ENCODE peak calls at places on chromosomes 13 and 19, in five cellular contexts. D is H1, U is breast epithelium, G is PC-3, B is BJ. S is an unnamed sample.
A peak's percentile ranks its signal among the peaks of the same experiment; 100 is the strongest.

GRCh38 chr19:17246681-17247425 is 1.1 kb upstream of the NR2F6 start:
- DNase-seq in D (peak; percentile 79), U (no peak), G (no peak), B (no peak), S (no peak)

GRCh38 chr13:43815204-43815603 is 28.4 kb upstream of the ENOX1 start:
- DNase-seq in D (no peak), U (no peak), G (no peak), B (no peak), S (peak; percentile 85)

GRCh38 chr19:52189745-52190678 is at the start of gene PPP2R1A:
- DNase-seq in D (peak; percentile 98), U (peak; percentile 98), G (peak; percentile 100), B (peak; percentile 100), S (peak; percentile 100)

GRCh38 chr19:37484406-37485115 is 15.4 kb downstream of the ZNF570 start:
- DNase-seq in D (no peak), U (no peak), G (no peak), B (no peak), S (no peak)

GRCh38 chr19:7348587-7349230 is at the start of gene ARHGEF18:
- DNase-seq in D (no peak), U (no peak), G (no peak), B (no peak), S (no peak)

GRCh38 chr19:1177322-1178114 is 3.5 kb upstream of the SBNO2 start:
- DNase-seq in D (no peak), U (no peak), G (peak; percentile 94), B (peak; percentile 86), S (peak; percentile 73)

GRCh38 chr13:84430015-84430414 is 547.7 kb upstream of the SLITRK1 start:
- DNase-seq in D (no peak), U (no peak), G (no peak), B (peak; percentile 51), S (no peak)

GRCh38 chr19:4454952-4455738 is 2.4 kb downstream of the UBXN6 start:
- DNase-seq in D (no peak), U (no peak), G (no peak), B (peak; percentile 31), S (no peak)

GRCh38 chr19:35329323-35329722 is 336 bp downstream of the CD22 start:
- DNase-seq in D (no peak), U (no peak), G (no peak), B (no peak), S (no peak)

GRCh38 chr13:114313061-114313860 is 1.0 kb upstream of the CHAMP1 start:
- DNase-seq in D (no peak), U (no peak), G (peak; percentile 25), B (no peak), S (no peak)

GRCh38 chr13:78398743-78399410 is 204.5 kb downstream of the POU4F1 start:
- DNase-seq in D (no peak), U (no peak), G (no peak), B (no peak), S (no peak)

GRCh38 chr13:27001705-27002104 is 169.9 kb downstream of the USP12 start:
- DNase-seq in D (no peak), U (peak; percentile 12), G (no peak), B (no peak), S (no peak)

GRCh38 chr13:59776924-59777690 is 386.6 kb downstream of the DIAPH3 start:
- DNase-seq in D (no peak), U (no peak), G (peak; percentile 86), B (peak; percentile 49), S (no peak)

GRCh38 chr19:32555786-32556185 is 25.2 kb upstream of the PDCD5 start:
- DNase-seq in D (no peak), U (no peak), G (no peak), B (no peak), S (no peak)

GRCh38 chr13:113123226-113124150 is 889 bp downstream of the F10 start:
- DNase-seq in D (no peak), U (peak; percentile 27), G (no peak), B (no peak), S (no peak)
- TF ChIP-seq CTCF in D (no peak), U (no peak), G (peak; percentile 35), B (peak; percentile 31), S (peak; percentile 38)

DNA sequence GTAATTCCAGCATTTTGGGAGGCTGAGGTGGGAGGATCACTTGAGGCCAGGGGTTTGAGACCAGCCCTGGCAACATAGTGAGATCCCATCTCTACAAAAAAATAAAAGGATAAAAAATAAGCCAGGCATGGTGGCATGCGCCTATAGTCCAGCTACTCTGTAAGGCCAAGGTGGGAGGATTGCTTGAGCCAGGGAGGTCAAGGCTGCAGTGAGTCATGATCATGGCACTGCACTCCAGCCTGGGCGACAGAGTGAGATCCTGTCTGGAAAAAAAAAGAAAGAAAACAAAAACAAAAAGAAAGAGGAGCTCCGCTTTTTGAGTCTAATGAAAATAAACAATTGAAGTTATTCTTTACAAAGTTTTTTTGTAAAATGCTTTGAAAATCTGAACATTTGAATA is 326.2 kb downstream of the GPC5 start:
- DNase-seq in D (no peak), U (no peak), G (no peak), B (no peak), S (no peak)
- H3K4me3 ChIP-seq in D (no peak overlapping the region), U (no peak overlapping the region), G (no peak overlapping the region), B (no peak overlapping the region), S (no peak overlapping the region)

GRCh38 chr13:47798906-47799305 is 202.2 kb downstream of the SUCLA2 start:
- DNase-seq in D (no peak), U (no peak), G (peak; percentile 22), B (no peak), S (no peak)
- TF ChIP-seq CTCF in D (no peak), U (no peak), G (peak; percentile 43), B (peak; percentile 41), S (peak; percentile 10)

DNA sequence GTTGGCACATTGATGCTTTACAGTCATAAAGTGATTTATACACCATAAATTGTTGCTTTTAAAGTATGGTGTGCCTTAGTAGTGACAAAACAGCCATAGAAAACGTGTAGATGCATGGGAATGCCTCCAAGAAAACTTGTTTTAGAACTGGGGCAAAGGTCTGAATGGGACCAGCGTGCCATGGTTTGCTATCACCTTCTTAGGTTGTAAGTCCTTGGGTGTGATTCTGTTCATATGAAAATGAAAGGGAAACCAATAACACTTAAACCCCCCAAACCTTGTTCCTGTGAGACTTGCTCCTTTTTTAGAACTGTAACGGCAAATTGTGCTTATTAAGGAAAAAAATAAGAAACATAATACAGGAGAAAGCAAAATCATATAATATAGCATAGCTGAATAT is 603.3 kb upstream of the SLITRK6 start:
- DNase-seq in D (no peak), U (no peak), G (no peak), B (no peak), S (no peak)
- H3K4me3 ChIP-seq in D (no peak overlapping the region), U (no peak overlapping the region), G (no peak overlapping the region), B (no peak overlapping the region), S (no peak overlapping the region)

GRCh38 chr13:91193358-91193757 is 154.1 kb upstream of the MIR17HG start:
- DNase-seq in D (no peak), U (no peak), G (no peak), B (no peak), S (no peak)
- TF ChIP-seq CTCF in D (no peak), U (no peak), G (no peak), B (no peak), S (no peak)

GRCh38 chr19:18647371-18647767 is 10.5 kb downstream of the KLHL26 start:
- DNase-seq in D (no peak), U (no peak), G (no peak), B (no peak), S (no peak)

GRCh38 chr19:18647807-18648206 is 11.0 kb downstream of the KLHL26 start:
- DNase-seq in D (no peak), U (no peak), G (no peak), B (no peak), S (no peak)

GRCh38 chr19:18649371-18650047 is 12.7 kb downstream of the KLHL26 start:
- DNase-seq in D (no peak), U (no peak), G (no peak), B (no peak), S (no peak)

GRCh38 chr19:18650048-18650435 is 13.2 kb downstream of the KLHL26 start:
- DNase-seq in D (no peak), U (no peak), G (no peak), B (no peak), S (no peak)

DNA sequence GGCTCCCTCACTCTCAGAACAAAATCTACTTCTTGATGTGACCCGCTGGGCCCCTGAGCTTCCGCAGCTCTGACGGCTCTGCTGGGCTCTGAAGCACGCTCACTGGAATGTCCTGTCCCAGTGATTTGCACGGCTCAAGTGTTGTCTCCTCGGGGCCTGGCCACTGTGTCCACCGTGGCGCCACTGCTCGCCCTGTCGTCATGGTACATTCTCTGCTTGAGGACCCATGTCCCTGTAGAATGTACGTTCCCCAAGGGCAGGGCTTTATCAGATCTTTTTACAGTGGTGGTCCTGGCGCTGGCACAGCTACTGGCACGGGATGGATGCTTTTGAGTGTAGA is 12.1 kb downstream of the KLHL26 start:
- DNase-seq in D (no peak), U (no peak), G (no peak), B (no peak), S (no peak)
- H3K4me3 ChIP-seq in D (no peak overlapping the region), U (peak overlapping the region; percentile 19), G (no peak overlapping the region), B (no peak overlapping the region), S (no peak overlapping the region)